ENCODE peak calls at places on chromosomes 2 and 18, in eight cellular contexts. F, D, Q, N, T, S, M and C are unnamed samples.

GRCh38 chr2:174590928-174591648 is 6.5 kb downstream of the WIPF1 start:
- DNase-seq in F (no peak), D (no peak), Q (no peak), N (no peak), T (no peak), S (peak; percentile 55), M (no peak), C (no peak)

GRCh38 chr2:201116959-201117734 is 1.2 kb downstream of the CFLAR start:
- DNase-seq in F (peak; percentile 63), D (peak; percentile 67), Q (peak; percentile 61), N (peak; percentile 59), T (peak; percentile 95), S (peak; percentile 86), M (peak; percentile 86), C (no peak)

GRCh38 chr2:162403884-162404283 is 60.0 kb downstream of the GCA start:
- DNase-seq in F (no peak), D (peak; percentile 19), Q (no peak), N (no peak), T (no peak), S (peak; percentile 17), M (no peak), C (no peak)

GRCh38 chr18:13447621-13448020 is 229.1 kb downstream of the LDLRAD4 start:
- DNase-seq in F (no peak), D (no peak), Q (no peak), N (no peak), T (no peak), S (peak; percentile 48), M (no peak), C (no peak)

GRCh38 chr2:72744049-72744448 is 81.8 kb downstream of the EXOC6B start:
- DNase-seq in F (no peak), D (no peak), Q (no peak), N (no peak), T (no peak), S (peak; percentile 67), M (no peak), C (no peak)

GRCh38 chr2:134979203-134979602 is 60.6 kb downstream of the CCNT2 start:
- DNase-seq in F (no peak), D (no peak), Q (no peak), N (no peak), T (no peak), S (no peak), M (no peak), C (no peak)

GRCh38 chr2:29323301-29323700 is 208.1 kb downstream of the CLIP4 start:
- DNase-seq in F (no peak), D (no peak), Q (no peak), N (no peak), T (no peak), S (no peak), M (no peak), C (no peak)

GRCh38 chr2:188131281-188131680 is 160.4 kb upstream of the GULP1 start:
- DNase-seq in F (no peak), D (no peak), Q (no peak), N (no peak), T (no peak), S (no peak), M (no peak), C (no peak)

GRCh38 chr2:110124038-110124825 is 8.6 kb upstream of the MALL start:
- DNase-seq in F (no peak), D (no peak), Q (no peak), N (no peak), T (no peak), S (no peak), M (no peak), C (no peak)

GRCh38 chr2:144458536-144458935 is 61.4 kb downstream of the ZEB2 start:
- DNase-seq in F (no peak), D (no peak), Q (no peak), N (no peak), T (no peak), S (no peak), M (no peak), C (no peak)

GRCh38 chr2:110115291-110116032 is at the start of gene MALL:
- DNase-seq in F (no peak), D (peak; percentile 62), Q (no peak), N (peak; percentile 60), T (peak; percentile 83), S (no peak), M (no peak), C (no peak)

GRCh38 chr2:67646714-67647333 is 249.7 kb downstream of the ETAA1 start:
- DNase-seq in F (no peak), D (no peak), Q (no peak), N (no peak), T (no peak), S (no peak), M (no peak), C (no peak)

GRCh38 chr2:234823877-234824376 is 127.9 kb upstream of the SH3BP4 start:
- DNase-seq in F (no peak), D (no peak), Q (no peak), N (no peak), T (no peak), S (peak; percentile 98), M (peak; percentile 45), C (no peak)

GRCh38 chr2:234827096-234827860 is 124.5 kb upstream of the SH3BP4 start:
- DNase-seq in F (no peak), D (no peak), Q (no peak), N (no peak), T (no peak), S (no peak), M (no peak), C (no peak)

GRCh38 chr2:234828382-234829073 is 123.3 kb upstream of the SH3BP4 start:
- DNase-seq in F (peak; percentile 34), D (no peak), Q (no peak), N (no peak), T (no peak), S (no peak), M (no peak), C (no peak)

GRCh38 chr2:234829074-234829455 is 122.8 kb upstream of the SH3BP4 start:
- DNase-seq in F (no peak), D (no peak), Q (no peak), N (no peak), T (no peak), S (no peak), M (no peak), C (no peak)

DNA sequence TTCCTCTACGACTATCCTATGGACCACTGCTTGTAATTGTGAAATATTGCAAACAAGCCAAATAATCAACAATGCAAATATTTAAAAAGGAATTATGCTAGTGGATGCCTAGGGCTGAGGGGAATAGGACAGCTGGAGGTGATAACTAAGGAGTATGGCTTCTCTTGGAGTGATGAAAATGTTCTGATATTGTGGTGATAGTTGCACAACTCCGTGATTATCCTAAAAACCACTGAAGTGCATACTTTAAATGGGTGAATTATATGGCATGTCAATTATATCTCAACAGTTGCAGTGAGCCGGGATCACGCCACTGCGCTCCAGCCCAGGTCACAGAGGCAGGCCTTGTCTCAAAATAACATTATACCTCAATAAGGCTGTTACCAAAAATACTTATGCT is 125.1 kb upstream of the SH3BP4 start:
- DNase-seq in F (no peak), D (no peak), Q (no peak), N (no peak), T (no peak), S (no peak), M (no peak), C (no peak)
- TF ChIP-seq POLR2A in F (no peak), D (no peak), Q (no peak), N (no peak), T (no peak), S (no peak), M (no peak), C (no peak)

DNA sequence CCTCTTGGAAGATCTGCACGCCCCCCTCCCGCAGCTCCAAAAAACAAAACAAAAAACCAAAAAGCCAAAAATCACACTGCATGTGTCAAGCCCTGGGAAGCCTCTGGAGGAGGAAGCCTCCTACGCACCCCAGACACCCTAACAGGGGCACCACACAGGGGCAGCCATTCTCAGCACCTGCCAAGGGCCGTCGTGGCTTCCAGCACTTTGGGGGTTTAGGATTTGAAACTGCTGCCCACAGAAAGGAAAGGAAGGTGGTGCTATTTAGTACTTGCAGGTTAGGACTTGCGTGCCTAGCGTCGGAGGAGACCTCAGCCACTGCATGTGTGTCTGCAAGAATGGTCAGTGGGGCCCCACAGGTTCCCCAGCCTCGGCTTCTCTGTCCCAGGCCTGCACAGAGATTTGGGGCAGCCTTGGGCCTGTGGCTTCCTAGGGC is 419 bp upstream of the GPR55 start:
- DNase-seq in F (no peak), D (no peak), Q (no peak), N (no peak), T (no peak), S (no peak), M (no peak), C (no peak)
- H3K27ac ChIP-seq in F (no peak overlapping the region), D (no peak overlapping the region), Q (no peak overlapping the region), N (no peak overlapping the region), T (no peak overlapping the region), S (no peak overlapping the region), M (no peak overlapping the region), C (no peak overlapping the region)

GRCh38 chr2:84888401-84889276 is 7.8 kb upstream of the TRABD2A start:
- DNase-seq in F (no peak), D (no peak), Q (no peak), N (no peak), T (no peak), S (peak; percentile 83), M (peak; percentile 33), C (no peak)
- TF ChIP-seq POLR2A in F (no peak), D (no peak), Q (no peak), N (no peak), T (no peak), S (no peak), M (no peak), C (no peak)

DNA sequence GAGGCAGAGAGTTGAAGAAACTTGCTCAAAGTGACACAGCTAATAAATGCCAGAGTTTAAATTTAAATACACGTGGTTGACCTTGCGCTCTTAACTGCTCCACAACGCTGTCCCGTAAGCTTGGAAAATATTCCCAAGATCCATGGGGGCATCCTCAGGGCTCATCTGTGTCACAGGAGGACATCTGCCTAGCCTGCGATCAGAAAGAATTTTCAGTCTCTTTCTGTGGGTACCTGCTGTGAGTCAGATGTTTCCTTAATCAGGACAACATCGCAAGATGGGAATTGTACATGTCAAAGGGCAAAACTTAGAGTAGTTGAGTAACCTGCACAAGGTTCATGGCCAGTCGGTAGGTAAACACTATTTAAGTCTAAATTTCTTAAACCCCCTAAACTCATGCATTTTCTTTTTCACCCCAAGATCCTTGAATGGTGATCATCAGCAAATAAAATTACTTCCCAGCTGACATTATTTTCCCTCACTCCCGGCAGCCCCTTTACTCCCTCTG is 1.4 kb downstream of the CMPK2 start:
- DNase-seq in F (no peak), D (no peak), Q (no peak), N (no peak), T (no peak), S (no peak), M (no peak), C (no peak)
- H3K27ac ChIP-seq in F (no peak overlapping the region), D (no peak overlapping the region), Q (peak overlapping the region; percentile 80), N (no peak overlapping the region), T (no peak overlapping the region), S (no peak overlapping the region), M (no peak overlapping the region), C (no peak overlapping the region)

GRCh38 chr2:18988557-18989232 is 369.7 kb downstream of the OSR1 start:
- DNase-seq in F (no peak), D (no peak), Q (no peak), N (no peak), T (no peak), S (peak; percentile 17), M (no peak), C (no peak)
- TF ChIP-seq POLR2A in F (no peak), D (no peak), Q (no peak), N (no peak), T (no peak), S (no peak), M (no peak), C (no peak)